ENCODE peak calls at places on chromosomes 7 and 10, in eight cellular contexts. X, I, P, H, C, A, Y and T are unnamed samples.

GRCh38 chr10:35451103-35452016 is 115.1 kb downstream of the CCNY start:
- DNase-seq in X (no peak), I (no peak), P (peak), H (no peak), C (no peak), A (peak), Y (no peak), T (no peak)

GRCh38 chr10:18681971-18682403 is 22.8 kb downstream of the ARL5B start:
- DNase-seq in X (no peak), I (no peak), P (peak), H (no peak), C (no peak), A (peak), Y (no peak), T (no peak)

GRCh38 chr7:6106140-6106904 is 75.1 kb downstream of the ANKRD61 start:
- DNase-seq in X (peak), I (peak), P (peak), H (no peak), C (peak), A (peak), Y (peak), T (no peak)

GRCh38 chr7:47373871-47374451 is 207.9 kb downstream of the TNS3 start:
- DNase-seq in X (no peak), I (peak), P (no peak), H (no peak), C (no peak), A (no peak), Y (no peak), T (no peak)

GRCh38 chr7:137717811-137718271 is 128.9 kb downstream of the DGKI start:
- DNase-seq in X (no peak), I (peak), P (peak), H (no peak), C (peak), A (peak), Y (no peak), T (no peak)

GRCh38 chr7:36686499-36686898 is 37.8 kb downstream of the AOAH start:
- DNase-seq in X (no peak), I (peak), P (peak), H (no peak), C (peak), A (peak), Y (no peak), T (no peak)

GRCh38 chr10:100509241-100509640 is 10.4 kb downstream of the SEC31B start:
- DNase-seq in X (no peak), I (no peak), P (no peak), H (no peak), C (no peak), A (no peak), Y (no peak), T (no peak)

GRCh38 chr7:148044173-148044572 is 546.4 kb upstream of the C7orf33 start:
- DNase-seq in X (no peak), I (no peak), P (no peak), H (no peak), C (no peak), A (no peak), Y (no peak), T (no peak)

GRCh38 chr10:44393051-44393630 is 8.2 kb upstream of the CXCL12 start:
- DNase-seq in X (no peak), I (no peak), P (peak), H (no peak), C (no peak), A (no peak), Y (no peak), T (no peak)
- H3K4me3 ChIP-seq in X (no peak), I (no peak), P (no peak), H (no peak), C (no peak), A (no peak), Y (no peak), T (no peak)

DNA sequence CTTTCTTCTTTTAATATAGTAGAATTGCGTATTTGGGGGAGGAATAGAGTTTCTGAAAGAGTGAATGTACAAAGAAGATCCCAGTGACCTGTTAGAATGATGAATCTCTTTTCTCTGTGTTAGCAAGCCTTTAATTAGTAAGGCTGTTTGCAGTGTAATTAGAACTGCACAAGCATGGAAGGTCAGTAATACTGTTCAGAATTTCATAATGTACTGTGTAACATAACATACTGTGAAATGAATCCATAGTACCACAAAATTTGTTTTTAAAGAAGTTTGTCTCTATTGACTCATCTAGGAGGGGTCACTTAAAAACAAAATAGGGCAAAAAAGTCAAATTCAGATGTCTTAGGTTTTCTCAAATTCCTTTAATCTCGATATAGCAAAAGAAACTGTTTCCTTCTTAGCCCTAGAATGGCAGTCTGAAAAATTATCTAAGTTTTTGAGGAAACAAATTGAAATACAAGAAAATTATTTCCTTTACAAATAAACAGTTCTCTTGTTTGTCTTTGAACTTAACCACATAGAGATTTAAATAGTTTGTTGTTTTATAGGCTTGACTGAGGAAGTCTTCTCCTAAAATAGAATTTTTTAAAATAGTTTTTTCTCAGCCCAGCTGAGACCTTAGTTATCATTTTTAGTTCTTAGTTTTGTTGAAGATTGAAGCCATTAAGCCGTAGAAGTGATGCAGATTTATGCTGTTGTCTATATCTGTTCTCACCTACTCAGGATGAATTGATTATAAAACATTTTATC is 12.5 kb downstream of the ADK start:
- DNase-seq in X (no peak), I (no peak), P (no peak), H (no peak), C (no peak), A (no peak), Y (no peak), T (no peak)
- H3K4me3 ChIP-seq in X (no peak), I (no peak), P (no peak), H (no peak), C (no peak), A (no peak), Y (no peak), T (no peak)

DNA sequence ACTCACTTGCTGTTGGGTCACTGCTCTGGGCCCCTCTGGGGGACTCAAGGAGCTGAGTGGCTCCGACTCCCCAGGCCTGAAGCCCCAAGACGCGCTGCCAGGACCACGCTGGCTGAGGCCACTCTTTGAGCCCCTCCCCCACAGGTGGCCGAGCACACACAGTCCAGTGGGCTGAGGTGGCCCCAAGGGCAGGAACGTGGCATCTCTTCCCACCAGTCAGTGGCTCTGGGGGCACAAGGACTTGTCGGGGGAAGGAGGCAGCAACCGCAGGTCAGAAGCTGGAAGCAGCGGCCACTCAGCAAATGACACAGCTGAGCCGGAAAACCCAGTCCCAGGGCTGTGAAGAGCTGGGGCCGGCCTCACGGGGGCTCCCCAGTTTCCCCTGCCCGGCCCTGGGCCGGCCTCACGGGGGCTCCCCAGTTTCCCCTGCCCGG is 24.1 kb downstream of the GRIFIN start:
- DNase-seq in X (no peak), I (no peak), P (no peak), H (no peak), C (no peak), A (no peak), Y (no peak), T (no peak)
- H3K4me3 ChIP-seq in X (peak), I (peak), P (no peak), H (no peak), C (peak), A (no peak), Y (no peak), T (peak)

GRCh38 chr7:127666602-127667001 is 14.6 kb downstream of the SND1 start:
- DNase-seq in X (no peak), I (no peak), P (no peak), H (no peak), C (no peak), A (no peak), Y (no peak), T (no peak)

GRCh38 chr7:127667751-127668530 is 15.9 kb downstream of the SND1 start:
- DNase-seq in X (no peak), I (no peak), P (peak), H (no peak), C (no peak), A (no peak), Y (no peak), T (no peak)

GRCh38 chr7:127665922-127666321 is 13.9 kb downstream of the SND1 start:
- DNase-seq in X (no peak), I (no peak), P (no peak), H (no peak), C (no peak), A (no peak), Y (no peak), T (no peak)

GRCh38 chr7:127671341-127671740 is 19.3 kb downstream of the SND1 start:
- DNase-seq in X (no peak), I (no peak), P (no peak), H (no peak), C (no peak), A (no peak), Y (no peak), T (no peak)

GRCh38 chr7:127667017-127667670 is 15.2 kb downstream of the SND1 start:
- DNase-seq in X (no peak), I (no peak), P (peak), H (peak), C (no peak), A (peak), Y (no peak), T (no peak)
- H3K4me3 ChIP-seq in X (no peak), I (no peak), P (no peak), H (no peak), C (no peak), A (no peak), Y (no peak), T (no peak)

GRCh38 chr10:127155221-127155620 is 41.2 kb downstream of the INSYN2A start:
- DNase-seq in X (no peak), I (no peak), P (peak), H (no peak), C (peak), A (peak), Y (no peak), T (no peak)
- H3K4me3 ChIP-seq in X (no peak), I (no peak), P (no peak), H (no peak), C (no peak), A (no peak), Y (no peak), T (no peak)

GRCh38 chr7:130732980-130733865 is 784 bp downstream of the KLF14 start:
- DNase-seq in X (peak), I (no peak), P (peak), H (no peak), C (no peak), A (peak), Y (no peak), T (no peak)
- H3K4me3 ChIP-seq in X (peak), I (no peak), P (peak), H (peak), C (peak), A (peak), Y (no peak), T (peak)

DNA sequence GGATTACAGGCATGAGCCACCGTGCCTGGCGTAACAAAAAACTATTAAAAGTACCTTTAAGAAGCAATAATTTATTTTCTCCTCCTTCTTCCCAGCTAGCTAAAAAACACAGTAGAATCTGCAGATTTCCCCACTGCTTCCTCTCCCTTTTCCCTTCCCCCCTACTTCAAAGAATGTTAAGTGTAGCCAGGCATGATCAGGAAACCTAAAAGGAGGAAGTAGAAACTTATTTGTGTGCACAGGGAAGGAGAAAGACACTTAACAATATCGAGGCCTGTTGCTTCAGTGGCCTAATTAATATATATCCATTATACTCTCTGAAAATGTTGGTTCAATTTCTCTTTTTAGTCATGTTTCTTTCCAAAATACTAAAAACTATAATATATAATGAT is 127.7 kb downstream of the NRBF2 start:
- DNase-seq in X (no peak), I (no peak), P (no peak), H (no peak), C (no peak), A (no peak), Y (no peak), T (no peak)
- H3K4me3 ChIP-seq in X (no peak), I (no peak), P (no peak), H (no peak), C (no peak), A (no peak), Y (no peak), T (no peak)

DNA sequence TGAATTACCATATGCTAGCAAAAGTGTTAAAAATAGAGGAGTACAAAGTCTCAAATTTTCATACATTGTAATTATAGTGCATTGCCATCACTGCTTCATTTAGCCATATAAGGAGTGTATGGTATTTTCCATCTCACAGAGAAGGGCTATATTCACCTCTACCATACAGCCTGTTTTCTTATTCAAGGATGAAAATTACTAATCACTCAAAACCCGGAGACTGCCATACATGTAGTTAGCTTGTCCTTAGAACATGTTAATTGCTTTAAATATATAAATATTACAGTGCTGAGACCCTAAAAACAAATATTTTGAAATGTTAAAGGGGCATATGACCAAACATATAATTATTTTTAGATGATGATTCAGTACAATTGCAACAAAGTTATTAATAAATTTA is 49.4 kb downstream of the CPEB3 start:
- DNase-seq in X (no peak), I (no peak), P (no peak), H (no peak), C (no peak), A (no peak), Y (no peak), T (no peak)
- H3K4me3 ChIP-seq in X (peak), I (peak), P (no peak), H (peak), C (peak), A (peak), Y (no peak), T (peak)

GRCh38 chr10:97338041-97338440 is 3.5 kb upstream of the FRAT2 start:
- DNase-seq in X (no peak), I (no peak), P (no peak), H (no peak), C (no peak), A (no peak), Y (no peak), T (no peak)
- H3K4me3 ChIP-seq in X (no peak), I (no peak), P (no peak), H (no peak), C (no peak), A (no peak), Y (no peak), T (no peak)

DNA sequence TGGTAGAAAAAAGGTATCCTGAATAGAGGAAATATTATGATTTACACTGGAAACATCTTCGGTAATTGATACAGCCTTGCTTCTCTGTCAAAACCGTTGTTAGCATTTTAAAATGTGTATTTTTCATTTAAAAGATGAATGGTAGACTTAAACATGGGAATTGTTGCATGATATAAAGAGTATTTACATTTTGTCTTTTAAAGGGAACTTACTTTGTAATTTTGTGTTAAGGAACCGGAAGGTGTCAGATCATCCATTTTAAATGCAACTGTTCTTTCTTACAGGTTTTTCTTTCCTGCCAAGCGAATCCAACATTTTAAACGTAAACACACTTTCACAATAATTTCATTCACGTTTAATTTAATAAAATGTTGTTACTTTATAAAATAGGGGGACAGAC is 1.8 kb upstream of the IGF2BP3 start:
- DNase-seq in X (no peak), I (no peak), P (no peak), H (no peak), C (no peak), A (no peak), Y (no peak), T (no peak)
- H3K4me3 ChIP-seq in X (no peak), I (no peak), P (peak), H (peak), C (peak), A (peak), Y (no peak), T (no peak)